ENCODE peak calls at places on chromosomes 6 and 20, in five cellular contexts. One of them, this sample, is unnamed.

GRCh38 chr20:17904027-17904426 is 64.6 kb downstream of the SNX5 start:
- DNase-seq in transverse colon: no peak
- DNase-seq in body of pancreas: no peak
- DNase-seq in gastrocnemius medialis: no peak
- DNase-seq in A549: no peak
- DNase-seq in this sample: no peak

GRCh38 chr6:111880181-111880944 is 7.1 kb upstream of the FYN start:
- DNase-seq in transverse colon: no peak
- DNase-seq in body of pancreas: no peak
- DNase-seq in gastrocnemius medialis: no peak
- DNase-seq in A549: no peak
- DNase-seq in this sample: no peak

GRCh38 chr20:29325304-29325640 is 1932.2 kb upstream of the DEFB115 start:
- DNase-seq in transverse colon: no peak
- DNase-seq in body of pancreas: no peak
- DNase-seq in gastrocnemius medialis: no peak
- DNase-seq in A549: no peak
- DNase-seq in this sample: no peak

GRCh38 chr20:33515569-33516216 is 25.8 kb downstream of the CBFA2T2 start:
- DNase-seq in transverse colon: no peak
- DNase-seq in body of pancreas: no peak
- DNase-seq in gastrocnemius medialis: no peak
- DNase-seq in A549: peak
- DNase-seq in this sample: no peak

GRCh38 chr20:23212482-23212881 is 126.4 kb upstream of the CD93 start:
- DNase-seq in transverse colon: no peak
- DNase-seq in body of pancreas: no peak
- DNase-seq in gastrocnemius medialis: no peak
- DNase-seq in A549: no peak
- DNase-seq in this sample: no peak

GRCh38 chr6:110488606-110489005 is 12.2 kb upstream of the SLC22A16 start:
- DNase-seq in transverse colon: no peak
- DNase-seq in body of pancreas: no peak
- DNase-seq in gastrocnemius medialis: no peak
- DNase-seq in A549: no peak
- DNase-seq in this sample: no peak

GRCh38 chr6:169725270-169726048 is 1.2 kb upstream of the PHF10 start:
- DNase-seq in transverse colon: peak
- DNase-seq in body of pancreas: peak
- DNase-seq in gastrocnemius medialis: peak
- DNase-seq in A549: peak
- DNase-seq in this sample: peak

GRCh38 chr6:36210886-36211595 is 14.5 kb downstream of the BRPF3 start:
- DNase-seq in transverse colon: no peak
- DNase-seq in body of pancreas: no peak
- DNase-seq in gastrocnemius medialis: no peak
- DNase-seq in A549: no peak
- DNase-seq in this sample: no peak

GRCh38 chr6:1324926-1325325 is 13.0 kb downstream of the FOXQ1 start:
- DNase-seq in transverse colon: no peak
- DNase-seq in body of pancreas: no peak
- DNase-seq in gastrocnemius medialis: no peak
- DNase-seq in A549: peak
- DNase-seq in this sample: no peak

GRCh38 chr20:57627972-57628650 is 7.9 kb upstream of the ZBP1 start:
- DNase-seq in transverse colon: peak
- DNase-seq in body of pancreas: no peak
- DNase-seq in gastrocnemius medialis: peak
- DNase-seq in A549: no peak
- DNase-seq in this sample: no peak

GRCh38 chr20:22684072-22684762 is 99.8 kb upstream of the FOXA2 start:
- DNase-seq in transverse colon: peak
- DNase-seq in body of pancreas: peak
- DNase-seq in gastrocnemius medialis: peak
- DNase-seq in A549: peak
- DNase-seq in this sample: peak

GRCh38 chr6:155628315-155628714 is 172.7 kb upstream of the NOX3 start:
- DNase-seq in transverse colon: no peak
- DNase-seq in body of pancreas: no peak
- DNase-seq in gastrocnemius medialis: no peak
- DNase-seq in A549: no peak
- DNase-seq in this sample: no peak

GRCh38 chr20:59735917-59736316 is 131.6 kb downstream of the PHACTR3 start:
- DNase-seq in transverse colon: no peak
- DNase-seq in body of pancreas: peak
- DNase-seq in gastrocnemius medialis: no peak
- DNase-seq in A549: no peak
- DNase-seq in this sample: no peak

GRCh38 chr20:49471397-49471796 is 11.1 kb downstream of the KCNB1 start:
- DNase-seq in transverse colon: no peak
- DNase-seq in body of pancreas: no peak
- DNase-seq in gastrocnemius medialis: no peak
- DNase-seq in A549: no peak
- DNase-seq in this sample: no peak

GRCh38 chr6:107179004-107179403 is 63.7 kb upstream of the BEND3 start:
- DNase-seq in transverse colon: no peak
- DNase-seq in body of pancreas: no peak
- DNase-seq in gastrocnemius medialis: no peak
- DNase-seq in A549: peak
- DNase-seq in this sample: no peak

GRCh38 chr6:104159045-104159618 is 700.6 kb downstream of the HACE1 start:
- DNase-seq in transverse colon: no peak
- DNase-seq in body of pancreas: no peak
- DNase-seq in gastrocnemius medialis: no peak
- DNase-seq in A549: no peak
- DNase-seq in this sample: no peak

GRCh38 chr6:91483415-91483814 is 896.5 kb upstream of the MAP3K7 start:
- DNase-seq in transverse colon: no peak
- DNase-seq in body of pancreas: no peak
- DNase-seq in gastrocnemius medialis: no peak
- DNase-seq in A549: no peak
- DNase-seq in this sample: no peak

GRCh38 chr6:26550250-26550993 is 12.3 kb downstream of the HMGN4 start:
- DNase-seq in transverse colon: peak
- DNase-seq in body of pancreas: no peak
- DNase-seq in gastrocnemius medialis: no peak
- DNase-seq in A549: peak
- DNase-seq in this sample: peak

GRCh38 chr6:113018351-113019151 is 671.4 kb downstream of the RFPL4B start:
- DNase-seq in transverse colon: peak
- DNase-seq in body of pancreas: no peak
- DNase-seq in gastrocnemius medialis: no peak
- DNase-seq in A549: no peak
- DNase-seq in this sample: no peak

GRCh38 chr6:52904562-52905279 is 4.8 kb downstream of the GSTA3 start:
- DNase-seq in transverse colon: no peak
- DNase-seq in body of pancreas: no peak
- DNase-seq in gastrocnemius medialis: no peak
- DNase-seq in A549: peak
- DNase-seq in this sample: no peak

GRCh38 chr6:127077886-127078285 is 40.6 kb upstream of the RSPO3 start:
- DNase-seq in transverse colon: no peak
- DNase-seq in body of pancreas: no peak
- DNase-seq in gastrocnemius medialis: no peak
- DNase-seq in A549: no peak
- DNase-seq in this sample: no peak

GRCh38 chr6:28161410-28162079 is 19.9 kb downstream of the ZKSCAN8 start:
- DNase-seq in transverse colon: peak
- DNase-seq in body of pancreas: peak
- DNase-seq in gastrocnemius medialis: peak
- DNase-seq in A549: peak
- DNase-seq in this sample: peak

GRCh38 chr20:57748601-57749130 is 38.9 kb upstream of the PMEPA1 start:
- DNase-seq in transverse colon: peak
- DNase-seq in body of pancreas: peak
- DNase-seq in gastrocnemius medialis: peak
- DNase-seq in A549: peak
- DNase-seq in this sample: peak

GRCh38 chr6:112780498-112781096 is 433.5 kb downstream of the RFPL4B start:
- DNase-seq in transverse colon: peak
- DNase-seq in body of pancreas: peak
- DNase-seq in gastrocnemius medialis: peak
- DNase-seq in A549: peak
- DNase-seq in this sample: peak

GRCh38 chr6:85006362-85006761 is 242.0 kb upstream of the TBX18 start:
- DNase-seq in transverse colon: no peak
- DNase-seq in body of pancreas: no peak
- DNase-seq in gastrocnemius medialis: no peak
- DNase-seq in A549: no peak
- DNase-seq in this sample: no peak

GRCh38 chr6:45965007-45965406 is 50.7 kb downstream of the CLIC5 start:
- DNase-seq in transverse colon: no peak
- DNase-seq in body of pancreas: no peak
- DNase-seq in gastrocnemius medialis: no peak
- DNase-seq in A549: no peak
- DNase-seq in this sample: no peak

GRCh38 chr6:156613996-156614395 is 163.2 kb upstream of the ARID1B start:
- DNase-seq in transverse colon: no peak
- DNase-seq in body of pancreas: no peak
- DNase-seq in gastrocnemius medialis: no peak
- DNase-seq in A549: no peak
- DNase-seq in this sample: no peak

GRCh38 chr20:58994390-58995159 is 12.5 kb downstream of the CTSZ start:
- DNase-seq in transverse colon: no peak
- DNase-seq in body of pancreas: no peak
- DNase-seq in gastrocnemius medialis: peak
- DNase-seq in A549: no peak
- DNase-seq in this sample: peak

GRCh38 chr6:139872635-139873034 is 498.2 kb upstream of the CITED2 start:
- DNase-seq in transverse colon: peak
- DNase-seq in body of pancreas: no peak
- DNase-seq in gastrocnemius medialis: no peak
- DNase-seq in A549: no peak
- DNase-seq in this sample: no peak

GRCh38 chr6:42514746-42515145 is 49.1 kb upstream of the UBR2 start:
- DNase-seq in transverse colon: no peak
- DNase-seq in body of pancreas: no peak
- DNase-seq in gastrocnemius medialis: no peak
- DNase-seq in A549: no peak
- DNase-seq in this sample: no peak
- H3K27ac ChIP-seq in transverse colon: no peak
- H3K27ac ChIP-seq in body of pancreas: no peak
- H3K27ac ChIP-seq in gastrocnemius medialis: no peak
- H3K27ac ChIP-seq in A549: no peak
- H3K27ac ChIP-seq in this sample: no peak

GRCh38 chr6:32964776-32965175 is 3.6 kb upstream of the BRD2 start:
- DNase-seq in transverse colon: no peak
- DNase-seq in body of pancreas: no peak
- DNase-seq in gastrocnemius medialis: no peak
- DNase-seq in A549: no peak
- DNase-seq in this sample: no peak

GRCh38 chr6:32963870-32964269 is 4.5 kb upstream of the BRD2 start:
- DNase-seq in transverse colon: no peak
- DNase-seq in body of pancreas: no peak
- DNase-seq in gastrocnemius medialis: no peak
- DNase-seq in A549: no peak
- DNase-seq in this sample: no peak

GRCh38 chr6:32962427-32962826 is 6.0 kb upstream of the BRD2 start:
- DNase-seq in transverse colon: no peak
- DNase-seq in body of pancreas: no peak
- DNase-seq in gastrocnemius medialis: no peak
- DNase-seq in A549: no peak
- DNase-seq in this sample: no peak

GRCh38 chr6:32956176-32956575 is 3.3 kb upstream of the HLA-DMA start:
- DNase-seq in transverse colon: no peak
- DNase-seq in body of pancreas: no peak
- DNase-seq in gastrocnemius medialis: no peak
- DNase-seq in A549: no peak
- DNase-seq in this sample: no peak

GRCh38 chr6:32960563-32960962 is 7.7 kb upstream of the HLA-DMA start:
- DNase-seq in transverse colon: no peak
- DNase-seq in body of pancreas: no peak
- DNase-seq in gastrocnemius medialis: no peak
- DNase-seq in A549: no peak
- DNase-seq in this sample: no peak
- H3K4me3 ChIP-seq in transverse colon: no peak
- H3K4me3 ChIP-seq in body of pancreas: no peak
- H3K4me3 ChIP-seq in gastrocnemius medialis: no peak
- H3K4me3 ChIP-seq in A549: no peak
- H3K4me3 ChIP-seq in this sample: no peak

DNA sequence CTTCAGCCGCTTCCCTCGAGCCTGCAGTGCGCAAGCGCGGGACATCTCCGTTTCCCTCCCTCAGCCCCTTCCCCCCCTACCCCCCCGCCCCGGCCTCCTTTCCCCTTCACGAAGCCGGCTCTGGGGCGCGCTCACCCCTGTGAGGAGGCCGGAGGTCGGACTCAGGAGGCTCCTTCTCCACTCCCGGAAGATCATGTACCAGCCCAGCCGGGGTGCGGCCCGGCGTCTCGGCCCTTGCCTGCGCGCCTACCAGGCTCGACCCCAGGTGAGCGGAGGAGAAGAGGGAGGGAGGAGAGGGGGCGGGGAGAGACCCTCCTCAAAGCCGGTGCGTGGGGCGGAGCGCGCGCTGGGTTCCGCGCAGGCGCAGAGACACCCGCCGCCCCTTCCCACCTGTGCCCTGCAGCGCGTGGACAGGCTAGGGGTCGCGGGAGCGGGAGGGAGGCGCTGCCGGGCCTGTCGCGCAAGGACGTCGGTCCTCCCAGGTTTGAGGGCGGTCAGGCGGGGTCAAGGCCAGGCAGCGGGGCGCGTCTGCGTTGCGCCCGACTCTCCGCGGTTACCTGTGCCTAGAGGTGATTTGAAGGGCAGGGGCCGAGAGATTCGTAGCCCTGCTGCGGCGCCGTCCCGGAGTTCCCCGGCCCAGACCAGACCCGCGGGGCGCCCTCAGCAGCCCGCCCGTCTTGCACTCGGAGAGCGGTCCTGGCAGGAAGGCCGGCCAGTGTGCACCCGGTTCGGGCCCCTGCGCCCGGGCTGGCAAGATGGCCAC is at the start of gene C6orf136:
- DNase-seq in transverse colon: peak
- DNase-seq in body of pancreas: peak
- DNase-seq in gastrocnemius medialis: no peak
- DNase-seq in A549: peak
- DNase-seq in this sample: peak
- TF ChIP-seq POLR2A in transverse colon: peak
- TF ChIP-seq POLR2A in body of pancreas: peak
- TF ChIP-seq POLR2A in gastrocnemius medialis: peak
- TF ChIP-seq POLR2A in A549: peak
- TF ChIP-seq POLR2A in this sample: peak

GRCh38 chr6:149419696-149420404 is 19.8 kb downstream of the SUMO4 start:
- DNase-seq in transverse colon: no peak
- DNase-seq in body of pancreas: no peak
- DNase-seq in gastrocnemius medialis: no peak
- DNase-seq in A549: no peak
- DNase-seq in this sample: no peak
- H3K27ac ChIP-seq in transverse colon: no peak
- H3K27ac ChIP-seq in body of pancreas: no peak
- H3K27ac ChIP-seq in gastrocnemius medialis: no peak
- H3K27ac ChIP-seq in A549: no peak
- H3K27ac ChIP-seq in this sample: no peak